ENCODE peak calls at places on chromosome 6, in nine cellular contexts. B is endothelial cell; T is AG20443; A is ecto neural progenitor cell; X is activated T-helper 2 cell treated with anti-CD3 and anti-CD28 coated beads, Interferon-gamma antibody, Interleukin-2, Interleukin-4, amounts not matched to agents 10 μg/mL and 5 μg/mL and 100 μg/mL, durations not matched to agents 14 hours and 24 hours and 36 hours; P is Right ventricle myocardium superior; Q is adrenal gland; C is stimulated activated CD4-positive, alpha-beta T cell treated with anti-CD3 and anti-CD28 coated beads, Interleukin-4, amount 100 ng/mL, for 24 hours; J is M059J. V is an unnamed sample.
A peak's percentile ranks its signal among the peaks of the same experiment; 100 is the strongest.

GRCh38 chr6:131729550-131729949 is 18.7 kb upstream of the CTAGE9 start:
- DNase-seq in B (no peak), T (no peak), A (no peak), X (no peak), P (no peak), Q (no peak), C (no peak), J (no peak), V (no peak)

GRCh38 chr6:35397806-35398418 is 54.2 kb upstream of the FANCE start:
- DNase-seq in B (no peak), T (no peak), A (no peak), X (no peak), P (no peak), Q (no peak), C (no peak), J (no peak), V (no peak)

GRCh38 chr6:4568138-4568537 is 208.1 kb upstream of the CDYL start:
- DNase-seq in B (no peak), T (no peak), A (no peak), X (no peak), P (no peak), Q (no peak), C (no peak), J (peak; percentile 47), V (no peak)

GRCh38 chr6:35202066-35202546 is 11.7 kb upstream of the SCUBE3 start:
- DNase-seq in B (no peak), T (no peak), A (no peak), X (no peak), P (no peak), Q (no peak), C (no peak), J (no peak), V (no peak)

GRCh38 chr6:54515013-54515412 is 206.8 kb downstream of the TINAG start:
- DNase-seq in B (no peak), T (no peak), A (no peak), X (no peak), P (no peak), Q (no peak), C (no peak), J (no peak), V (no peak)

GRCh38 chr6:167851349-167851952 is 24.7 kb downstream of the AFDN start:
- DNase-seq in B (no peak), T (no peak), A (no peak), X (no peak), P (no peak), Q (no peak), C (no peak), J (peak; percentile 20), V (no peak)

GRCh38 chr6:113662049-113662655 is 195.0 kb upstream of the MARCKS start:
- DNase-seq in B (no peak), T (no peak), A (no peak), X (no peak), P (no peak), Q (no peak), C (no peak), J (no peak), V (no peak)

GRCh38 chr6:63685453-63686379 is 50.1 kb downstream of the PHF3 start:
- DNase-seq in B (no peak), T (no peak), A (no peak), X (no peak), P (no peak), Q (no peak), C (no peak), J (no peak), V (no peak)

GRCh38 chr6:34053721-34054120 is 92.2 kb downstream of the GRM4 start:
- DNase-seq in B (no peak), T (no peak), A (no peak), X (no peak), P (no peak), Q (no peak), C (no peak), J (no peak), V (no peak)

GRCh38 chr6:125791151-125791819 is 525 bp downstream of the NCOA7 start:
- DNase-seq in B (no peak), T (peak; percentile 64), A (no peak), X (peak; percentile 37), P (peak; percentile 53), Q (peak; percentile 66), C (peak; percentile 50), J (peak; percentile 69), V (peak; percentile 21)

GRCh38 chr6:137415127-137415833 is 78.9 kb downstream of the OLIG3 start:
- DNase-seq in B (peak; percentile 69), T (peak; percentile 83), A (peak; percentile 75), X (peak; percentile 54), P (peak; percentile 61), Q (peak; percentile 56), C (peak; percentile 67), J (peak; percentile 66), V (peak; percentile 41)

GRCh38 chr6:77217896-77218295 is 245.4 kb downstream of the HTR1B start:
- DNase-seq in B (no peak), T (no peak), A (no peak), X (no peak), P (no peak), Q (no peak), C (no peak), J (no peak), V (no peak)

GRCh38 chr6:11094411-11094851 is 797 bp downstream of the SMIM13 start:
- DNase-seq in B (peak; percentile 49), T (peak; percentile 58), A (peak; percentile 58), X (peak; percentile 46), P (peak; percentile 59), Q (peak; percentile 67), C (peak; percentile 45), J (peak; percentile 82), V (peak; percentile 18)

GRCh38 chr6:134822920-134823430 is 126.9 kb downstream of the ALDH8A1 start:
- DNase-seq in B (peak; percentile 68), T (peak; percentile 80), A (peak; percentile 82), X (no peak), P (peak; percentile 55), Q (peak; percentile 51), C (peak; percentile 43), J (peak; percentile 84), V (no peak)

GRCh38 chr6:30889921-30890645 is 5.8 kb downstream of the DDR1 start:
- DNase-seq in B (no peak), T (no peak), A (no peak), X (no peak), P (no peak), Q (peak; percentile 16), C (no peak), J (no peak), V (no peak)

GRCh38 chr6:22444335-22444734 is 125.0 kb upstream of the HDGFL1 start:
- DNase-seq in B (no peak), T (no peak), A (no peak), X (no peak), P (no peak), Q (no peak), C (no peak), J (peak; percentile 34), V (no peak)

GRCh38 chr6:31569861-31570536 is 2.1 kb upstream of the LTA start:
- DNase-seq in B (no peak), T (no peak), A (no peak), X (no peak), P (no peak), Q (no peak), C (no peak), J (no peak), V (no peak)

GRCh38 chr6:143223895-143224294 is 163.2 kb downstream of the AIG1 start:
- DNase-seq in B (no peak), T (peak; percentile 31), A (no peak), X (no peak), P (peak; percentile 66), Q (peak; percentile 65), C (no peak), J (no peak), V (no peak)

GRCh38 chr6:5425267-5425666 is 164.0 kb downstream of the FARS2 start:
- DNase-seq in B (no peak), T (no peak), A (no peak), X (no peak), P (no peak), Q (no peak), C (no peak), J (no peak), V (no peak)

GRCh38 chr6:170172825-170173231 is 118.0 kb downstream of the DLL1 start:
- DNase-seq in B (no peak), T (no peak), A (peak; percentile 25), X (peak; percentile 4), P (no peak), Q (peak; percentile 3), C (no peak), J (no peak), V (no peak)

GRCh38 chr6:111926731-111927302 is 53.6 kb upstream of the FYN start:
- DNase-seq in B (no peak), T (no peak), A (no peak), X (no peak), P (no peak), Q (no peak), C (no peak), J (no peak), V (no peak)

GRCh38 chr6:149032599-149033405 is 284.7 kb upstream of the TAB2 start:
- DNase-seq in B (no peak), T (peak; percentile 74), A (no peak), X (peak; percentile 38), P (no peak), Q (peak; percentile 62), C (peak; percentile 83), J (peak; percentile 99), V (no peak)

GRCh38 chr6:70717038-70717801 is 49.5 kb downstream of the SMAP1 start:
- DNase-seq in B (peak; percentile 4), T (no peak), A (no peak), X (no peak), P (no peak), Q (no peak), C (no peak), J (no peak), V (no peak)

GRCh38 chr6:157669747-157670216 is 153.3 kb upstream of the SNX9 start:
- DNase-seq in B (no peak), T (peak; percentile 95), A (peak; percentile 76), X (no peak), P (peak; percentile 94), Q (peak; percentile 46), C (no peak), J (peak; percentile 62), V (no peak)

GRCh38 chr6:116253505-116254296 is at the start of gene TSPYL4:
- DNase-seq in B (peak; percentile 88), T (peak; percentile 94), A (peak; percentile 92), X (peak; percentile 89), P (peak; percentile 96), Q (peak; percentile 96), C (peak; percentile 91), J (peak; percentile 93), V (peak; percentile 92)

GRCh38 chr6:167426620-167427019 is 101.7 kb downstream of the TTLL2 start:
- DNase-seq in B (no peak), T (no peak), A (peak; percentile 22), X (no peak), P (no peak), Q (no peak), C (no peak), J (no peak), V (no peak)

GRCh38 chr6:133990321-133990720 is 37.3 kb downstream of the TBPL1 start:
- DNase-seq in B (no peak), T (no peak), A (no peak), X (no peak), P (no peak), Q (no peak), C (no peak), J (no peak), V (no peak)

GRCh38 chr6:43927525-43928210 is 157.7 kb downstream of the VEGFA start:
- DNase-seq in B (no peak), T (no peak), A (no peak), X (no peak), P (no peak), Q (no peak), C (no peak), J (peak; percentile 50), V (no peak)

GRCh38 chr6:167549187-167549586 is 224.3 kb downstream of the TTLL2 start:
- DNase-seq in B (no peak), T (no peak), A (no peak), X (no peak), P (no peak), Q (no peak), C (no peak), J (no peak), V (no peak)

GRCh38 chr6:84967389-84967788 is 203.0 kb upstream of the TBX18 start:
- DNase-seq in B (peak; percentile 10), T (peak; percentile 40), A (peak; percentile 57), X (no peak), P (no peak), Q (peak; percentile 19), C (no peak), J (peak; percentile 45), V (no peak)